ENCODE peak calls at places on chromosomes 1 and 21, in four cellular contexts. D is T-helper 9 cell, Z is NCI-H1092, X is neural progenitor cell. O is an unnamed sample.

GRCh38 chr1:84668185-84668584 is 22.1 kb downstream of the SSX2IP start:
- DNase-seq in D (no peak), Z (no peak), X (peak), O (no peak)

GRCh38 chr1:19045898-19046889 is 89.7 kb upstream of the IFFO2 start:
- DNase-seq in D (no peak), Z (no peak), X (no peak), O (no peak)

GRCh38 chr1:174040387-174040786 is 18.2 kb upstream of the RC3H1 start:
- DNase-seq in D (no peak), Z (peak), X (no peak), O (no peak)

GRCh38 chr21:36155603-36156338 is 853 bp upstream of the DOP1B start:
- DNase-seq in D (peak), Z (no peak), X (peak), O (no peak)

GRCh38 chr1:157966034-157966671 is 27.3 kb upstream of the KIRREL1 start:
- DNase-seq in D (no peak), Z (no peak), X (no peak), O (no peak)

GRCh38 chr1:59976194-59977074 is 49.9 kb upstream of the CYP2J2 start:
- DNase-seq in D (peak), Z (peak), X (peak), O (no peak)

GRCh38 chr1:12601690-12602632 is 16.0 kb downstream of the DHRS3 start:
- DNase-seq in D (no peak), Z (no peak), X (peak), O (no peak)

GRCh38 chr21:45259206-45259795 is 28.4 kb downstream of the POFUT2 start:
- DNase-seq in D (no peak), Z (peak), X (no peak), O (no peak)

GRCh38 chr1:168180148-168180524 is 1.4 kb downstream of the TIPRL start:
- DNase-seq in D (no peak), Z (no peak), X (no peak), O (no peak)

GRCh38 chr1:7069888-7070287 is 284.6 kb downstream of the CAMTA1 start:
- DNase-seq in D (no peak), Z (no peak), X (peak), O (no peak)

GRCh38 chr1:153100241-153100640 is 5.9 kb upstream of the SPRR2E start:
- DNase-seq in D (no peak), Z (no peak), X (no peak), O (no peak)

GRCh38 chr1:161956097-161956496 is 67.6 kb downstream of the OLFML2B start:
- DNase-seq in D (no peak), Z (no peak), X (no peak), O (no peak)

GRCh38 chr1:47175227-47175934 is 14.5 kb downstream of the PDZK1IP1 start:
- DNase-seq in D (peak), Z (no peak), X (peak), O (no peak)

GRCh38 chr1:24364975-24365678 is 46.0 kb downstream of the GRHL3 start:
- DNase-seq in D (no peak), Z (no peak), X (no peak), O (no peak)

GRCh38 chr1:36654586-36654985 is 171.9 kb upstream of the CSF3R start:
- DNase-seq in D (no peak), Z (no peak), X (no peak), O (no peak)

GRCh38 chr1:105172803-105173202 is 1423.1 kb downstream of the AMY1C start:
- DNase-seq in D (no peak), Z (peak), X (peak), O (no peak)

GRCh38 chr1:48227165-48228013 is 4.9 kb downstream of the SLC5A9 start:
- DNase-seq in D (no peak), Z (no peak), X (no peak), O (no peak)

GRCh38 chr21:31677047-31677446 is 17.6 kb downstream of the SOD1 start:
- DNase-seq in D (no peak), Z (no peak), X (no peak), O (no peak)

GRCh38 chr1:52955129-52955970 is 28.3 kb downstream of the SCP2 start:
- DNase-seq in D (no peak), Z (no peak), X (no peak), O (no peak)

GRCh38 chr1:21325231-21325718 is 35.0 kb upstream of the ECE1 start:
- DNase-seq in D (no peak), Z (no peak), X (no peak), O (no peak)

GRCh38 chr1:180239145-180240096 is 9.4 kb downstream of the LHX4 start:
- DNase-seq in D (no peak), Z (no peak), X (peak), O (no peak)

GRCh38 chr1:165434264-165434663 is 10.7 kb downstream of the RXRG start:
- DNase-seq in D (no peak), Z (peak), X (peak), O (no peak)

GRCh38 chr1:212699104-212699838 is 369 bp downstream of the BATF3 start:
- DNase-seq in D (peak), Z (no peak), X (peak), O (peak)

GRCh38 chr1:53735261-53735660 is 3.7 kb downstream of the GLIS1 start:
- DNase-seq in D (no peak), Z (no peak), X (no peak), O (no peak)

GRCh38 chr1:12309783-12310742 is 80.2 kb downstream of the VPS13D start:
- DNase-seq in D (no peak), Z (no peak), X (no peak), O (no peak)

O was measured in effector memory CD4-positive, alpha-beta T cell.